ENCODE peak calls at places on chromosomes 7 and 10, in six cellular contexts. P, Z, E, U, W and N are unnamed samples. For H3K27me3, the result is how much of the 10 kb centered on the place peaks cover.

GRCh38 chr10:103637855-103638561 is 144.5 kb downstream of the NEURL1 start:
- DNase-seq in P (peak), Z (peak), E (no peak), U (peak), W (peak), N (peak)

GRCh38 chr7:77481615-77482014 is 55.5 kb upstream of the PTPN12 start:
- DNase-seq in P (no peak), Z (no peak), E (no peak), U (no peak), W (no peak), N (no peak)

GRCh38 chr10:36172574-36172973 is 530.5 kb upstream of the FZD8 start:
- DNase-seq in P (no peak), Z (no peak), E (no peak), U (peak), W (no peak), N (no peak)

GRCh38 chr7:43164757-43165156 is 52.3 kb downstream of the HECW1 start:
- DNase-seq in P (no peak), Z (peak), E (no peak), U (peak), W (no peak), N (peak)

GRCh38 chr7:33841658-33842057 is 63.7 kb upstream of the BMPER start:
- DNase-seq in P (no peak), Z (no peak), E (no peak), U (peak), W (no peak), N (no peak)

GRCh38 chr7:142487124-142487523 is 229.3 kb upstream of the PRSS58 start:
- DNase-seq in P (no peak), Z (no peak), E (no peak), U (no peak), W (no peak), N (no peak)

GRCh38 chr10:119620771-119621384 is 24.1 kb upstream of the TIAL1 start:
- DNase-seq in P (no peak), Z (no peak), E (no peak), U (peak), W (no peak), N (no peak)

GRCh38 chr7:70951271-70951962 is 180.5 kb upstream of the GALNT17 start:
- DNase-seq in P (no peak), Z (no peak), E (no peak), U (no peak), W (no peak), N (no peak)

GRCh38 chr7:157932498-157933218 is 595.9 kb downstream of the DNAJB6 start:
- DNase-seq in P (no peak), Z (no peak), E (no peak), U (no peak), W (no peak), N (no peak)

GRCh38 chr10:114631678-114632417 is 26.2 kb downstream of the ABLIM1 start:
- DNase-seq in P (no peak), Z (peak), E (peak), U (peak), W (no peak), N (no peak)

GRCh38 chr7:95772298-95772770 is at the start of gene DYNC1I1:
- DNase-seq in P (peak), Z (peak), E (peak), U (peak), W (peak), N (no peak)

GRCh38 chr7:50307368-50308012 is 3.0 kb downstream of the IKZF1 start:
- DNase-seq in P (no peak), Z (no peak), E (no peak), U (no peak), W (no peak), N (no peak)

GRCh38 chr7:94529516-94529915 is 19.9 kb downstream of the CASD1 start:
- DNase-seq in P (no peak), Z (no peak), E (no peak), U (peak), W (no peak), N (no peak)

GRCh38 chr7:111835066-111835465 is 272.8 kb upstream of the IMMP2L start:
- DNase-seq in P (no peak), Z (no peak), E (no peak), U (peak), W (no peak), N (peak)

GRCh38 chr10:46539596-46540411 is 16.7 kb downstream of the GPRIN2 start:
- DNase-seq in P (peak), Z (peak), E (peak), U (peak), W (peak), N (no peak)

GRCh38 chr7:158281441-158281840 is 306.2 kb downstream of the PTPRN2 start:
- DNase-seq in P (no peak), Z (no peak), E (peak), U (no peak), W (peak), N (no peak)

GRCh38 chr10:127464561-127464960 is 84.5 kb upstream of the NPS start:
- DNase-seq in P (no peak), Z (no peak), E (no peak), U (no peak), W (no peak), N (no peak)

GRCh38 chr10:121183241-121183640 is 332.1 kb downstream of the WDR11 start:
- DNase-seq in P (no peak), Z (no peak), E (no peak), U (no peak), W (no peak), N (no peak)

GRCh38 chr7:100662377-100662776 is 6.1 kb upstream of the ACTL6B start:
- DNase-seq in P (no peak), Z (peak), E (no peak), U (peak), W (peak), N (no peak)

DNA sequence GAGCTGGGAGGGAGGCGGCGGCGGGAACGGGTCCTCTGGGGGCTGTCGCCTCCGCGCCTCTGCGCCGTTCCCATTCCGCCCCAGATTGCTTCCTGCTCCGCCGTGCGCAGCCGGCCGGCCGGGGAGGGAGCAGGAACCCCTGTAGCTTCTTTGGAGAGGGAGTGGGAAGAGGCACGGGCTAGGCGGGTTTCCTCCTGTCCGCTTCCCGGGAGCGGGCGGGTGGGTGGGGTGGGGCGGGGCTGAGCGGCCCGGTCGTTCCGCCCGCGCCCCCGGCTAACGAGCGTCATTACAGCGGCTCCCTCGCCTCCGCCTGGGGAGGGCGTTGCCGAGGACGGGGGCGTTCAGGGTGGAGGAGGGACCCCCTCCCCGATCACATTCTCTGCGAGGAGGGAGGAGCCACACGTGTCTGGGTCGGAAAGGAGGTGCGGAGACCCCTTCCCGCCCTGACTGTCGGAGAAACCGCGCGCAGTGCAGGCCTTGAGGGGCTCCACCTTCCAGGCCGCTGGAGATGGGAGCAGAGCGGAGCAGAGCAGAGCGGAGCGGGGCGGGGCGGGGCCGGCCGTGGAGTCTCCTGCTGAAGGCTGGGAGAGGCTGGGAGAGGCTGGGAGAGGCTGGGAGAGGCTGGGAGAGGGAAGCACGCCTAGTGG is 39.7 kb downstream of the AGAP3 start:
- DNase-seq in P (no peak), Z (no peak), E (no peak), U (peak), W (no peak), N (no peak)
- H3K4me3 ChIP-seq in P (peak), Z (no peak), E (peak), U (peak), W (peak), N (peak)

GRCh38 chr7:45186261-45186813 is 28.7 kb downstream of the RAMP3 start:
- DNase-seq in P (no peak), Z (no peak), E (peak), U (no peak), W (peak), N (no peak)
- TF ChIP-seq CTCF in P (no peak), Z (no peak), E (no peak), U (no peak), W (no peak), N (no peak)

DNA sequence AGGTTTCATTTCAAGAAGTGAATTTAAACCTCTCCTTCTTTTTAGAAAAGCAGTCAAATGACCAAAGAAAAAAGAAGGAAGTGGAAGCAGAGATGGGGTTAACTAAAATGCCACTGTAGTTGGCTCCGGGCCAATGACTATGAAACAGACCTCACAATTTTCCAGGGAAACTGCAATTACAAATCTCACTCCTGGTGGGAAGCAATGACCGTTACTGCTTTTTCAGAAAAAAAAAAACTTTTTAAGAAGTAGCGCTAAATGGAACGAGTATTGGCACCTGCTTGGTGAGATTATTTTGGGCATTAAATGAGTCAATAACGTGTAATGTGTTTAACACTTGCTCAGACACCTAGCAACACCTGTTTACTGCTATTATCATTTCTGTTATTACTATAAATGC is 1.2 kb downstream of the SFRP4 start:
- DNase-seq in P (no peak), Z (peak), E (no peak), U (peak), W (no peak), N (no peak)
- H3K27me3 ChIP-seq in P (under half), Z (under half), E (under half), U (half or more), W (under half), N (under half)

GRCh38 chr7:37518266-37518665 is 69.6 kb upstream of the ELMO1 start:
- DNase-seq in P (no peak), Z (no peak), E (no peak), U (no peak), W (no peak), N (no peak)
- H3K4me3 ChIP-seq in P (no peak), Z (no peak), E (no peak), U (no peak), W (no peak), N (no peak)

GRCh38 chr10:95289003-95289920 is 1.5 kb downstream of the PDLIM1 start:
- DNase-seq in P (no peak), Z (no peak), E (no peak), U (peak), W (no peak), N (no peak)

GRCh38 chr10:95289921-95290421 is 832 bp downstream of the PDLIM1 start:
- DNase-seq in P (no peak), Z (no peak), E (no peak), U (no peak), W (no peak), N (no peak)

GRCh38 chr10:95290446-95290800 is 380 bp downstream of the PDLIM1 start:
- DNase-seq in P (no peak), Z (peak), E (no peak), U (no peak), W (no peak), N (no peak)

GRCh38 chr10:95291634-95292039 is 834 bp upstream of the PDLIM1 start:
- DNase-seq in P (no peak), Z (no peak), E (no peak), U (no peak), W (no peak), N (no peak)

DNA sequence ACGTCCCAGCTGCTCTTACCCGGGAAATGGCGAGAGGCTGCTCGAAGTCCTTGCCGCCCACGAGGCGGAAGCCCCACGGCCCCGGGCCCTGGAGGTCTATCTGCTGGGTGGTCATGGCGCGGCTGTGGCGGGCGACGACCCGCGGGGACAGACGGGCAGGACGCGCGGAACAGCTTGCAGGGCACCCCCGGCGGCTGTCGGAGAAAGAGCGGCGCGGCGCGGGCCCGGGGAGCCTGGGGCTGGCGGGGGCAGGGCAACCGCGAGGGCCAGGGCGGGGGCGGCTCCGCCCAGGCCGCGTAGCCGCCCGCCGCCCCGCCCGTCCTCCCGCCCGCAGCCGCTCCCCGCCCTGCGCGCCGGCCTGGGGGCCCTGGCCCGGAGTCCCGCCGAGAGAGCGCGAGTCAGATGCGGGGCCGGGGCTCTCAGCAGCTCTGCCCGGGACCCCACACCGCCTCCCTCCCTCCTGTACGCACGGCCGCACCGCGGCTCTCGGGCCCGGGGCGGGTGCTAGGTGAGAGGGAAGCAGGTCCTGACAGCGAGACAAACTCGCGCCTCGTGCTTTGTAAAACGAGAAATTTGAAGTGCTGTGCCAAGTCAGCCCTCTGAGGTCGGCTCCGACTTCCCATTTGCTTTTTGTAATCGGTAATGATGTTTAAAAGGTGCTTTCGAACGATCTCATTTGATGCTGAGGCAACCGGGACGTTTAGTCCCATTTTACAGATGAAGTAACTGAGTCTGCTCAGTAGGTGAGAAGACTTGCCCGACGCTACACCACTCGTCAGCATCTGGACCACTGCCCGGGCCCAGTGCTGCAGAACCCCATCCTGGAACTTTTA is at the start of gene PDLIM1:
- DNase-seq in P (peak), Z (peak), E (peak), U (peak), W (peak), N (no peak)
- TF ChIP-seq CTCF in P (peak), Z (no peak), E (peak), U (peak), W (no peak), N (peak)

DNA sequence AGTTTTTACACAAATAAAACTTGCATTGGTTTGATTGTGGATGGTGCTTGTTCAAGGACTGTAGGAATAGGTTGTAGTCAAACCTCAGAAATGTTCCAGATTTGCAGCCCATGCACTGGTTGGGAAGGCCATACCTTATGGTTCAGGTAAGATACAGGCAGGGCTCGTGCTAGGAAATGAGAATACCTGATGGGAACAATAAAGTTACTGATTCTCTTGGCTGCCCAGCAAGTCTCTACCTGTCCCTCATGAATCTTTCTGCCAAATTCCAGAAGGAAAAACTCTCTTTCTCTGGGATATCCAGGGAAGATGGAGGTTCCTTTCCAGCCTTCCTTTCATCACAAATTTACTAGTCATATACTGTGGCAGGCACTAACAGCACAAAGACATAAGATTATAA is 53.8 kb downstream of the TFAM start:
- DNase-seq in P (no peak), Z (no peak), E (no peak), U (no peak), W (no peak), N (no peak)
- H3K27me3 ChIP-seq in P (under half), Z (under half), E (under half), U (under half), W (under half), N (under half)

DNA sequence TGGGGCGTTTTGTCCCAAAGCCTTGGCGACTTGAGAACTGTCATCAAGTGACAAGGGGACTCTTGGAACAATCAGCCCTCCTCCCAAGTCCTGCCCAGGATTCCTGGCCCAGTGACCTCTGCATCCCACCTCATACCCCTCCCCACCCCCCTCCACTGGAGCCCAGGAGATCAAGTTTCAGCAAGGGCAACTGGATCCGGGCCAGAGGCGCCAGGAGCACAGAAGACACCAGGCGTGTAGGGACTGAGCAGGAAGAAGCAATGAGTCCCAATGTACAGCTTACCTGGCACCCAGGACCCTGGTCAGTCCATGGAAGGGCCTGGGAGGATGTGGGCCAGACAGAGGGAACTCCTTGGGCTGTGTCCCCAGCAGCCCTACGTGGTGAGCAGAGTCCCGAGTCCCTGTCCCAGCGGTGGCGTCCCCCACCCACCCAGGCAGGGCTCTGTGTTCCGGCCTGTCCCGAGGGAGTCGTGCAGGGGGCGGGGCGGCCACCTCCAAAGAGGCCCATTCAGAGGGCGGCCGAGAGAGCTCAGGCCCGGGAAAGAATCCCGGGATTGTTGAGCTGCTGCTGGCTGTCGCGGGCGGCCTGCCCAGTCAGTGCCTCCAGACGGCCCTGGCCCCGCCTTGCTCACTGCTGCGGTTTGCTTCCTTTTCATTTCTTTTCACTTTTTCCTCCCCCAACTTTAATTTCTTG is 254.1 kb downstream of the TNS3 start:
- DNase-seq in P (peak), Z (peak), E (peak), U (peak), W (peak), N (peak)
- H3K4me3 ChIP-seq in P (peak), Z (no peak), E (peak), U (peak), W (peak), N (no peak)